ENCODE peak calls at places on chromosomes 11 and 22, in six cellular contexts. One of them, this sample, is unnamed.

GRCh38 chr11:111538407-111539114 is 2.0 kb upstream of the LAYN start:
- DNase-seq in right cardiac atrium: no peak
- DNase-seq in stimulated activated effector memory CD8-positive, alpha-beta T cell treated with anti-CD3 and anti-CD28 coated beads, Interleukin-12 subunit alpha, Interleukin-12 subunit beta, amount 100 ng/mL, for 72 hours: no peak
- DNase-seq in A172: no peak
- DNase-seq in Panc1: no peak
- DNase-seq in neural progenitor cell: no peak
- DNase-seq in this sample: no peak

GRCh38 chr11:65551572-65552398 is 6.4 kb downstream of the LTBP3 start:
- DNase-seq in neural progenitor cell: peak; percentile 70
- DNase-seq in stimulated activated effector memory CD8-positive, alpha-beta T cell treated with anti-CD3 and anti-CD28 coated beads, Interleukin-12 subunit alpha, Interleukin-12 subunit beta, amount 100 ng/mL, for 72 hours: peak; percentile 82
- DNase-seq in Panc1: no peak
- DNase-seq in right cardiac atrium: peak; percentile 80
- DNase-seq in A172: peak; percentile 48
- DNase-seq in this sample: peak; percentile 85

GRCh38 chr11:35567737-35568465 is 42.5 kb upstream of the PAMR1 start:
- DNase-seq in stimulated activated effector memory CD8-positive, alpha-beta T cell treated with anti-CD3 and anti-CD28 coated beads, Interleukin-12 subunit alpha, Interleukin-12 subunit beta, amount 100 ng/mL, for 72 hours: no peak
- DNase-seq in right cardiac atrium: no peak
- DNase-seq in neural progenitor cell: no peak
- DNase-seq in A172: peak; percentile 29
- DNase-seq in Panc1: no peak
- DNase-seq in this sample: no peak

GRCh38 chr11:77206264-77207018 is 78.4 kb downstream of the MYO7A start:
- DNase-seq in stimulated activated effector memory CD8-positive, alpha-beta T cell treated with anti-CD3 and anti-CD28 coated beads, Interleukin-12 subunit alpha, Interleukin-12 subunit beta, amount 100 ng/mL, for 72 hours: no peak
- DNase-seq in A172: no peak
- DNase-seq in neural progenitor cell: no peak
- DNase-seq in right cardiac atrium: peak; percentile 41
- DNase-seq in Panc1: no peak
- DNase-seq in this sample: no peak

GRCh38 chr22:39253427-39254070 is 8.8 kb upstream of the PDGFB start:
- DNase-seq in A172: peak; percentile 86
- DNase-seq in neural progenitor cell: no peak
- DNase-seq in Panc1: peak; percentile 45
- DNase-seq in right cardiac atrium: peak; percentile 80
- DNase-seq in stimulated activated effector memory CD8-positive, alpha-beta T cell treated with anti-CD3 and anti-CD28 coated beads, Interleukin-12 subunit alpha, Interleukin-12 subunit beta, amount 100 ng/mL, for 72 hours: no peak
- DNase-seq in this sample: peak; percentile 34

GRCh38 chr11:62428871-62429601 is 10.2 kb downstream of the SCGB1A1 start:
- DNase-seq in right cardiac atrium: no peak
- DNase-seq in neural progenitor cell: no peak
- DNase-seq in stimulated activated effector memory CD8-positive, alpha-beta T cell treated with anti-CD3 and anti-CD28 coated beads, Interleukin-12 subunit alpha, Interleukin-12 subunit beta, amount 100 ng/mL, for 72 hours: no peak
- DNase-seq in Panc1: no peak
- DNase-seq in A172: peak; percentile 41
- DNase-seq in this sample: no peak

GRCh38 chr22:37330200-37331033 is 48.1 kb downstream of the CYTH4 start:
- DNase-seq in Panc1: no peak
- DNase-seq in right cardiac atrium: no peak
- DNase-seq in neural progenitor cell: peak; percentile 98
- DNase-seq in stimulated activated effector memory CD8-positive, alpha-beta T cell treated with anti-CD3 and anti-CD28 coated beads, Interleukin-12 subunit alpha, Interleukin-12 subunit beta, amount 100 ng/mL, for 72 hours: peak; percentile 65
- DNase-seq in A172: no peak
- DNase-seq in this sample: peak; percentile 78

GRCh38 chr11:65116370-65117205 is 913 bp downstream of the ZNHIT2 start:
- DNase-seq in A172: no peak
- DNase-seq in Panc1: no peak
- DNase-seq in stimulated activated effector memory CD8-positive, alpha-beta T cell treated with anti-CD3 and anti-CD28 coated beads, Interleukin-12 subunit alpha, Interleukin-12 subunit beta, amount 100 ng/mL, for 72 hours: peak; percentile 76
- DNase-seq in neural progenitor cell: peak; percentile 52
- DNase-seq in right cardiac atrium: peak; percentile 72
- DNase-seq in this sample: peak; percentile 6

GRCh38 chr11:9858822-9859221 is 194.9 kb downstream of the SWAP70 start:
- DNase-seq in right cardiac atrium: no peak
- DNase-seq in Panc1: peak; percentile 24
- DNase-seq in stimulated activated effector memory CD8-positive, alpha-beta T cell treated with anti-CD3 and anti-CD28 coated beads, Interleukin-12 subunit alpha, Interleukin-12 subunit beta, amount 100 ng/mL, for 72 hours: no peak
- DNase-seq in neural progenitor cell: peak; percentile 32
- DNase-seq in A172: peak; percentile 50
- DNase-seq in this sample: no peak

GRCh38 chr22:36506637-36507517 is at the start of gene FOXRED2:
- DNase-seq in right cardiac atrium: peak; percentile 97
- DNase-seq in neural progenitor cell: peak; percentile 91
- DNase-seq in A172: peak; percentile 46
- DNase-seq in stimulated activated effector memory CD8-positive, alpha-beta T cell treated with anti-CD3 and anti-CD28 coated beads, Interleukin-12 subunit alpha, Interleukin-12 subunit beta, amount 100 ng/mL, for 72 hours: peak; percentile 92
- DNase-seq in Panc1: no peak
- DNase-seq in this sample: peak; percentile 93

GRCh38 chr11:132718711-132719641 is 813.3 kb downstream of the OPCML start:
- DNase-seq in Panc1: no peak
- DNase-seq in A172: no peak
- DNase-seq in neural progenitor cell: no peak
- DNase-seq in stimulated activated effector memory CD8-positive, alpha-beta T cell treated with anti-CD3 and anti-CD28 coated beads, Interleukin-12 subunit alpha, Interleukin-12 subunit beta, amount 100 ng/mL, for 72 hours: peak; percentile 56
- DNase-seq in right cardiac atrium: peak; percentile 26
- DNase-seq in this sample: no peak

GRCh38 chr11:125955856-125956255 is 10.0 kb downstream of the VSIG10L2 start:
- DNase-seq in right cardiac atrium: no peak
- DNase-seq in Panc1: no peak
- DNase-seq in neural progenitor cell: no peak
- DNase-seq in stimulated activated effector memory CD8-positive, alpha-beta T cell treated with anti-CD3 and anti-CD28 coated beads, Interleukin-12 subunit alpha, Interleukin-12 subunit beta, amount 100 ng/mL, for 72 hours: no peak
- DNase-seq in A172: no peak
- DNase-seq in this sample: no peak

GRCh38 chr22:37274380-37274862 is 7.9 kb upstream of the CYTH4 start:
- DNase-seq in neural progenitor cell: no peak
- DNase-seq in stimulated activated effector memory CD8-positive, alpha-beta T cell treated with anti-CD3 and anti-CD28 coated beads, Interleukin-12 subunit alpha, Interleukin-12 subunit beta, amount 100 ng/mL, for 72 hours: no peak
- DNase-seq in right cardiac atrium: peak; percentile 81
- DNase-seq in Panc1: no peak
- DNase-seq in A172: no peak
- DNase-seq in this sample: no peak

GRCh38 chr11:3223932-3224729 is 5.5 kb upstream of the MRGPRG start:
- DNase-seq in Panc1: no peak
- DNase-seq in neural progenitor cell: peak; percentile 34
- DNase-seq in stimulated activated effector memory CD8-positive, alpha-beta T cell treated with anti-CD3 and anti-CD28 coated beads, Interleukin-12 subunit alpha, Interleukin-12 subunit beta, amount 100 ng/mL, for 72 hours: no peak
- DNase-seq in right cardiac atrium: peak; percentile 44
- DNase-seq in A172: no peak
- DNase-seq in this sample: no peak

GRCh38 chr11:11425806-11426205 is 72.8 kb upstream of the CSNK2A3 start:
- DNase-seq in right cardiac atrium: no peak
- DNase-seq in stimulated activated effector memory CD8-positive, alpha-beta T cell treated with anti-CD3 and anti-CD28 coated beads, Interleukin-12 subunit alpha, Interleukin-12 subunit beta, amount 100 ng/mL, for 72 hours: no peak
- DNase-seq in A172: no peak
- DNase-seq in neural progenitor cell: no peak
- DNase-seq in Panc1: no peak
- DNase-seq in this sample: no peak

GRCh38 chr22:47788461-47788860 is 1026.0 kb downstream of the TBC1D22A start:
- DNase-seq in stimulated activated effector memory CD8-positive, alpha-beta T cell treated with anti-CD3 and anti-CD28 coated beads, Interleukin-12 subunit alpha, Interleukin-12 subunit beta, amount 100 ng/mL, for 72 hours: peak; percentile 33
- DNase-seq in A172: no peak
- DNase-seq in neural progenitor cell: no peak
- DNase-seq in right cardiac atrium: no peak
- DNase-seq in Panc1: no peak
- DNase-seq in this sample: no peak

GRCh38 chr11:117856892-117857291 is 19.6 kb downstream of the FXYD6 start:
- DNase-seq in neural progenitor cell: no peak
- DNase-seq in A172: no peak
- DNase-seq in right cardiac atrium: no peak
- DNase-seq in stimulated activated effector memory CD8-positive, alpha-beta T cell treated with anti-CD3 and anti-CD28 coated beads, Interleukin-12 subunit alpha, Interleukin-12 subunit beta, amount 100 ng/mL, for 72 hours: no peak
- DNase-seq in Panc1: no peak
- DNase-seq in this sample: no peak

This sample was measured in NCI-H1105.